ENCODE peak calls at places on chromosomes 16 and 17, in eight cellular contexts. R is GM12878, T is A549, E is WTC11, W is IMR-90, Y is H1, D is HepG2, K is SK-N-SH. Z is an unnamed sample.

GRCh38 chr16:17106243-17106791 is 364.4 kb downstream of the XYLT1 start:
- DNase-seq in R (peak; percentile 17), T (no peak), E (peak; percentile 22), W (no peak), Y (no peak), D (no peak), K (no peak), Z (no peak)

GRCh38 chr16:67158637-67159600 is 790 bp downstream of the TRADD start:
- DNase-seq in R (peak; percentile 71), T (peak; percentile 59), E (peak; percentile 48), W (no peak), Y (peak; percentile 73), D (peak; percentile 48), K (peak; percentile 61), Z (peak; percentile 64)

GRCh38 chr17:45256114-45256966 is 5.6 kb downstream of the SPATA32 start:
- DNase-seq in R (no peak), T (no peak), E (no peak), W (no peak), Y (no peak), D (no peak), K (no peak), Z (peak; percentile 55)

GRCh38 chr16:11681526-11681925 is 13.3 kb downstream of the SNN start:
- DNase-seq in R (no peak), T (no peak), E (no peak), W (no peak), Y (no peak), D (no peak), K (no peak), Z (no peak)

GRCh38 chr17:65389956-65390355 is 171.5 kb downstream of the AXIN2 start:
- DNase-seq in R (no peak), T (no peak), E (no peak), W (peak; percentile 68), Y (no peak), D (no peak), K (no peak), Z (no peak)

GRCh38 chr16:86714166-86714565 is 135.8 kb downstream of the FOXL1 start:
- DNase-seq in R (no peak), T (no peak), E (no peak), W (peak; percentile 37), Y (no peak), D (no peak), K (no peak), Z (no peak)

GRCh38 chr16:57383276-57384247 is 11.3 kb downstream of the CX3CL1 start:
- DNase-seq in R (no peak), T (no peak), E (no peak), W (peak; percentile 36), Y (no peak), D (peak; percentile 44), K (no peak), Z (no peak)

GRCh38 chr17:37642706-37643105 is 540 bp downstream of the DDX52 start:
- DNase-seq in R (no peak), T (peak; percentile 31), E (no peak), W (peak; percentile 31), Y (no peak), D (no peak), K (peak; percentile 19), Z (no peak)

GRCh38 chr16:11256657-11257130 is 690 bp upstream of the SOCS1 start:
- DNase-seq in R (no peak), T (peak; percentile 48), E (peak; percentile 48), W (peak; percentile 25), Y (no peak), D (no peak), K (peak; percentile 78), Z (no peak)

GRCh38 chr17:61249649-61250301 is 149.9 kb upstream of the TBX2 start:
- DNase-seq in R (no peak), T (no peak), E (no peak), W (no peak), Y (no peak), D (no peak), K (no peak), Z (no peak)

GRCh38 chr17:61415374-61416210 is 15.9 kb downstream of the TBX2 start:
- DNase-seq in R (no peak), T (no peak), E (no peak), W (peak; percentile 37), Y (peak; percentile 23), D (no peak), K (no peak), Z (no peak)

GRCh38 chr17:48131216-48131824 is 23.8 kb downstream of the SNX11 start:
- DNase-seq in R (no peak), T (peak; percentile 79), E (peak; percentile 77), W (peak; percentile 66), Y (peak; percentile 68), D (peak; percentile 74), K (peak; percentile 82), Z (peak; percentile 74)

GRCh38 chr17:70380017-70380416 is 210.7 kb downstream of the KCNJ2 start:
- DNase-seq in R (no peak), T (no peak), E (no peak), W (no peak), Y (no peak), D (no peak), K (no peak), Z (no peak)

GRCh38 chr17:82236142-82236971 is 7.5 kb downstream of the SLC16A3 start:
- DNase-seq in R (no peak), T (peak; percentile 79), E (peak; percentile 79), W (peak; percentile 47), Y (peak; percentile 91), D (peak; percentile 92), K (peak; percentile 97), Z (peak; percentile 75)

GRCh38 chr16:68992521-68992920 is 112.9 kb upstream of the HAS3 start:
- DNase-seq in R (no peak), T (peak; percentile 75), E (no peak), W (peak; percentile 86), Y (no peak), D (peak; percentile 70), K (no peak), Z (no peak)

GRCh38 chr16:66948034-66948821 is 12.8 kb upstream of the CES3 start:
- DNase-seq in R (no peak), T (no peak), E (no peak), W (no peak), Y (no peak), D (no peak), K (no peak), Z (no peak)

GRCh38 chr16:86791287-86792074 is 213.1 kb downstream of the FOXL1 start:
- DNase-seq in R (no peak), T (no peak), E (no peak), W (no peak), Y (no peak), D (no peak), K (no peak), Z (no peak)

GRCh38 chr16:1054660-1055556 is 17.6 kb upstream of the SSTR5 start:
- DNase-seq in R (no peak), T (peak; percentile 57), E (peak; percentile 88), W (peak; percentile 29), Y (peak; percentile 92), D (peak; percentile 26), K (peak; percentile 91), Z (peak; percentile 66)

GRCh38 chr16:4318171-4318910 is 2.5 kb downstream of the GLIS2 start:
- DNase-seq in R (no peak), T (no peak), E (no peak), W (no peak), Y (no peak), D (no peak), K (no peak), Z (no peak)

GRCh38 chr16:4316103-4316731 is 350 bp downstream of the GLIS2 start:
- DNase-seq in R (no peak), T (no peak), E (no peak), W (no peak), Y (no peak), D (no peak), K (peak; percentile 78), Z (peak; percentile 61)

GRCh38 chr16:4319454-4319853 is 3.6 kb downstream of the GLIS2 start:
- DNase-seq in R (no peak), T (no peak), E (no peak), W (no peak), Y (no peak), D (no peak), K (no peak), Z (peak; percentile 51)

GRCh38 chr16:4316732-4317461 is 1.0 kb downstream of the GLIS2 start:
- DNase-seq in R (no peak), T (peak; percentile 81), E (no peak), W (no peak), Y (peak; percentile 77), D (no peak), K (peak; percentile 74), Z (no peak)

GRCh38 chr16:4317471-4318170 is 1.8 kb downstream of the GLIS2 start:
- DNase-seq in R (no peak), T (peak; percentile 82), E (no peak), W (no peak), Y (peak; percentile 48), D (no peak), K (no peak), Z (no peak)
- TF ChIP-seq USF2 in R (no peak), T (no peak), E (no peak), W (no peak), Y (no peak), D (no peak), K (no peak), Z (no peak)

GRCh38 chr17:28076138-28076537 is 33.7 kb downstream of the NLK start:
- DNase-seq in R (no peak), T (no peak), E (no peak), W (no peak), Y (no peak), D (no peak), K (no peak), Z (no peak)
- TF ChIP-seq USF2 in R (no peak), T (no peak), E (no peak), W (no peak), Y (no peak), D (no peak), K (no peak), Z (no peak)

DNA sequence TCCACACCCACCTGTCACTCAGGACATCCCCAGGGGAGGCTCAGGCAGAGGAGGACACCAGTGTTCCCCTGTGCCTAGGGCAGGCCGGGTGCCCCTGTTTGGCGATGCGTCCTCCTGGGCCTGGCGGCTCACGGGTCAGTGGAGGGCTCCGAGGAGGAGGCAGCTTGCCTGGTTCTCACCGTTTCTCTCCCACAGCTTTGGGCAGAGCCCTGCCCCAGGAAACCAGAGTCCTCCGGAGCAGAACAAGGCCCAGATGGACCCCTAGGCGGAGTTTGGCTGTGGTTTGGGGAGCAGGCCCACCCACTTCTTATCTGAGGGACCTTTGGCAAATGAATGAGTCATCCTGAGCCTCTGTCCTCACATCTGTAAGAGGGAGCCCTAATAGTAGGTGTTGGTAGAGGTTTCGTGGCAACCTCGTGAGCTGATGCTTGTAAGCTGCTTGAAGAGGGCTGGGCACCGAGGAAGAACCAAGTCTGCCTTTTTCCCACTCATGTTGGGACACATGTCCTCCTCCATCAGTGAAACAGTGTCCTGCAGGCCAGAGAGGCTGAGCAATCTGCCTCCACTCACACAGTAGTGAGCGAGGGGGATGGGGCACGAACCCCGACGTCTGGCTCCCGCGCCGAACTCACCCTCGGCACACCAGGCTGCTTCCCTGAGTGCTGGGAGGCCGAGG is 247.0 kb upstream of the CIBAR2 start:
- DNase-seq in R (no peak), T (no peak), E (no peak), W (peak; percentile 34), Y (no peak), D (no peak), K (no peak), Z (peak; percentile 89)
- TF ChIP-seq USF2 in R (no peak), T (no peak), E (no peak), W (no peak), Y (no peak), D (no peak), K (no peak), Z (no peak)

DNA sequence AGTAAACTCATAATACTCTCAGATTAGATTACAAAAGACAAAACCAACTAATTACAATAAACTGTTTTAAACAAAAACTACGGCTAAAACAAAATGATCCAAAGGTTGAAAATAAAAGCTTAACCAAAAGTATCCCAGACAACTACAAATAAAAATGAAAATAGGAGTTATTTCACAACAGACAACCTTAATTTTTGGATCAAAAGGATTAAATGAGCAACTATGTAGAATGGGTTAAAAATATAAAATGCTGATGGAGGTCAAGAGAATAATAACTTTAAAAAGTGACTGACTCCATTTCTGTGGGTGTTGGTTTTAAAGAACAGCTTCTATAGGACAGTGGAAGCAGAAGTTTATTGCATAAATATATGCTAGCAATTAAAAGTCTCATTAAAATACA is 28.6 kb downstream of the METTL16 start:
- DNase-seq in R (no peak), T (no peak), E (no peak), W (no peak), Y (no peak), D (no peak), K (no peak), Z (no peak)
- TF ChIP-seq USF2 in R (no peak), T (no peak), E (no peak), W (no peak), Y (no peak), D (no peak), K (no peak), Z (no peak)